ENCODE peak calls at places on chromosome 14, in nine cellular contexts. L is stomach, Q is heart left ventricle, H is right lobe of liver, M is HCT116, V is adrenal gland, T is ovary, W is prostate gland, X is gastrocnemius medialis. I is an unnamed sample.

GRCh38 chr14:36256131-36256801 is 64.2 kb downstream of the MBIP start:
- DNase-seq in T (no peak), V (peak), Q (no peak), L (peak), W (peak), M (no peak), H (no peak), X (peak), I (no peak)

GRCh38 chr14:36827861-36828260 is 166.2 kb downstream of the PAX9 start:
- DNase-seq in X (no peak), Q (no peak), H (no peak), T (no peak), M (no peak), L (no peak), V (no peak), W (no peak), I (no peak)

GRCh38 chr14:37992489-37992888 is 215.2 kb upstream of the SSTR1 start:
- DNase-seq in Q (no peak), X (no peak), M (no peak), T (no peak), W (no peak), V (no peak), H (no peak), L (no peak), I (no peak)

GRCh38 chr14:58876613-58877012 is 238.9 kb downstream of the DACT1 start:
- DNase-seq in V (no peak), M (no peak), L (no peak), T (no peak), X (no peak), W (no peak), Q (no peak), H (no peak), I (no peak)

GRCh38 chr14:63478024-63478423 is 65.2 kb downstream of the PPP2R5E start:
- DNase-seq in L (no peak), H (no peak), Q (no peak), V (no peak), M (no peak), W (no peak), X (no peak), T (no peak), I (no peak)

GRCh38 chr14:63493246-63493645 is 49.9 kb downstream of the PPP2R5E start:
- DNase-seq in T (no peak), L (no peak), Q (no peak), V (no peak), W (no peak), H (no peak), M (peak), X (no peak), I (no peak)

GRCh38 chr14:23009939-23010718 is at the start of gene C14orf93:
- DNase-seq in H (peak), X (peak), Q (peak), T (peak), W (peak), L (peak), M (no peak), V (peak), I (peak)

GRCh38 chr14:90569201-90569600 is 172.4 kb downstream of the CALM1 start:
- DNase-seq in T (no peak), Q (no peak), H (no peak), X (no peak), L (no peak), M (no peak), V (no peak), W (no peak), I (no peak)

GRCh38 chr14:71590131-71590530 is 342.1 kb upstream of the RGS6 start:
- DNase-seq in M (no peak), H (no peak), L (no peak), X (no peak), V (no peak), T (no peak), W (no peak), Q (no peak), I (no peak)

GRCh38 chr14:56794088-56794556 is 16.2 kb downstream of the OTX2 start:
- DNase-seq in X (no peak), H (no peak), M (no peak), Q (no peak), W (no peak), L (no peak), T (no peak), V (no peak), I (no peak)

GRCh38 chr14:57865450-57866198 is at the start of gene SLC35F4:
- DNase-seq in W (no peak), X (no peak), H (peak), V (no peak), T (no peak), L (no peak), M (no peak), Q (peak), I (no peak)

GRCh38 chr14:37585101-37585479 is 10.0 kb downstream of the FOXA1 start:
- DNase-seq in L (peak), V (no peak), Q (peak), X (no peak), H (no peak), M (no peak), W (peak), T (no peak), I (no peak)

GRCh38 chr14:52802597-52802996 is 11.2 kb upstream of the GNPNAT1 start:
- DNase-seq in V (no peak), H (no peak), T (no peak), W (no peak), M (no peak), Q (no peak), X (no peak), L (no peak), I (no peak)

GRCh38 chr14:29064305-29064704 is 297.7 kb downstream of the FOXG1 start:
- DNase-seq in M (no peak), H (no peak), W (no peak), X (no peak), L (no peak), V (no peak), T (no peak), Q (no peak), I (no peak)

GRCh38 chr14:23114669-23115491 is 4.2 kb downstream of the CEBPE start:
- DNase-seq in M (peak), Q (no peak), L (no peak), H (no peak), W (no peak), T (no peak), X (no peak), V (peak), I (no peak)

GRCh38 chr14:93173943-93174395 is 10.7 kb downstream of the MOAP1 start:
- DNase-seq in Q (no peak), H (no peak), W (no peak), V (peak), X (no peak), L (peak), M (no peak), T (no peak), I (no peak)

GRCh38 chr14:83827383-83827782 is 1702.6 kb upstream of the FLRT2 start:
- DNase-seq in M (no peak), Q (no peak), L (no peak), X (no peak), H (no peak), W (no peak), V (no peak), T (no peak), I (no peak)

DNA sequence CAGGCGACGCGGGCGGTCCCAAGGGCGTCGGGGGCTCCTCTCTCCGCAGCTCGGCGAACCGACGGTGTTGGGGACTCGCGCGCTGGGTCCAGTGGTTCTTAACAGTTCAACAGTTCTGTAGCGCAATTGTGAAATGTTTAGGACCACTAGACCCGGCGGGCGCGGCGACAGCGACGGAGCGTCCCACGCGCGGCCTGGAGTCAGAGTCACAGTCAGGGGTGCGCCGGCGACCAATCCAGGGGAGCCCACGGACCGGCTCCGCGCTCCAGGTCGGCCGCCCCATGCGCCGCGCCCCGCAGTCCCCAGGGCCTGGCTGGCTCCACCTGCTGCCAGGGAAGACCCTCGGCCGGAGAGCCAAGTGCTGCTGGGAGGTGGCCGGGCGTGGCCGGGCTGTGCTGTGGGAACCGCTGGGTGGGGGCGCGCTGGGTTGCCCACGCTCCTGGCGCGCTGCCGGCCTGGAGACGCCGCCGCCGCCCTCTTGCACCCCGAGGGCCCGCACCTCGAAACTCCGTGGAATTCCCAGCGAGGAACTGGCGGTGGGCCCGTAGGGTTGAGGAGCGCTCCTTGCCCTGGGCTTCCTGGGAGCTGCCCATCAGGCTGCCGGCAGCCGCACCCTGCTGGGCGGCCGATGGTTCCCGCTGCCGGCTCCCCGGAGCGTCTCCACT is 20.9 kb upstream of the KIF26A start:
- DNase-seq in X (no peak), M (no peak), W (no peak), L (peak), T (no peak), Q (no peak), H (peak), V (no peak), I (peak)
- H3K27ac ChIP-seq in X (no peak), M (peak), W (peak), L (peak), T (no peak), Q (no peak), H (no peak), V (no peak), I (peak)

GRCh38 chr14:75427482-75428229 is at the start of gene JDP2:
- DNase-seq in M (peak), V (peak), L (peak), H (peak), W (peak), X (peak), Q (peak), T (peak), I (peak)
- TF ChIP-seq POLR2A in M (no peak), V (peak), L (no peak), H (peak), W (peak), X (peak), Q (peak), T (peak), I (peak)

GRCh38 chr14:61577506-61577931 is 117.8 kb upstream of the HIF1A start:
- DNase-seq in H (no peak), V (no peak), L (no peak), Q (no peak), X (no peak), W (no peak), M (no peak), T (no peak), I (no peak)
- H3K27ac ChIP-seq in H (no peak), V (peak), L (no peak), Q (no peak), X (no peak), W (no peak), M (no peak), T (no peak), I (no peak)

DNA sequence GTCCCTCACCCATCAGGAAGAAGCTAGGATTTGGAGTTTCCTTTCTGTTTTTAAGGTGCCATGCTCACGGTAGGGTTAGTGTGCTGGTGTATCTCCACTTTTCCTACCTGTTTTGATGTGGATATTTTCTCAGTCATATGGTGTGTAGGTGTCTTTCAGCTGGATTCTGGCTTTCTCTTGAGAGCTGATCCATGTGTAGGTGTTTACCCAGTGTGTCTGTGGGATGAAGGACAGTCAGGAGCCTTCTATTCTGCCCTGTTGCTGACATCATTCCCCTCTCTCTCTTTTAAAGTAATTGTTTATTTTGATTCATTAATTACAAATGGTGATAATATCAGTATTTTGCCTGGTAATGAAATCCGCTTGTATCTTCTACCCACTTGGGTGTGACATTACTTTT is 22.8 kb downstream of the TMX1 start:
- DNase-seq in V (no peak), Q (no peak), X (no peak), L (no peak), M (no peak), T (no peak), H (no peak), W (no peak), I (no peak)
- TF ChIP-seq POLR2A in V (no peak), Q (no peak), X (no peak), L (no peak), M (no peak), T (no peak), H (no peak), W (no peak), I (no peak)

GRCh38 chr14:103535081-103535890 is 6.3 kb downstream of the TRMT61A start:
- DNase-seq in T (no peak), H (no peak), L (no peak), M (no peak), Q (peak), W (no peak), V (no peak), X (no peak), I (no peak)
- H3K27ac ChIP-seq in T (peak), H (no peak), L (peak), M (no peak), Q (no peak), W (peak), V (peak), X (no peak), I (no peak)